ENCODE peak calls at places on chromosome 2, in four cellular contexts. One of them, this sample, is unnamed.

GRCh38 chr2:216696751-216697560 is 1.6 kb upstream of the IGFBP5 start:
- DNase-seq in gastrocnemius medialis: no peak
- DNase-seq in esophagus squamous epithelium: no peak
- DNase-seq in stimulated activated CD4-positive, alpha-beta T cell treated with anti-CD3 and anti-CD28 coated beads, Interleukin-15, amount 100 ng/mL, for 1 hour: no peak
- DNase-seq in this sample: no peak

GRCh38 chr2:42102606-42103450 is 55.0 kb downstream of the PKDCC start:
- DNase-seq in stimulated activated CD4-positive, alpha-beta T cell treated with anti-CD3 and anti-CD28 coated beads, Interleukin-15, amount 100 ng/mL, for 1 hour: peak
- DNase-seq in gastrocnemius medialis: no peak
- DNase-seq in esophagus squamous epithelium: peak
- DNase-seq in this sample: peak

GRCh38 chr2:138503087-138503442 is 1.5 kb downstream of the SPOPL start:
- DNase-seq in esophagus squamous epithelium: no peak
- DNase-seq in gastrocnemius medialis: no peak
- DNase-seq in stimulated activated CD4-positive, alpha-beta T cell treated with anti-CD3 and anti-CD28 coated beads, Interleukin-15, amount 100 ng/mL, for 1 hour: no peak
- DNase-seq in this sample: no peak

GRCh38 chr2:57843158-57843557 is 203.4 kb upstream of the VRK2 start:
- DNase-seq in esophagus squamous epithelium: no peak
- DNase-seq in gastrocnemius medialis: no peak
- DNase-seq in stimulated activated CD4-positive, alpha-beta T cell treated with anti-CD3 and anti-CD28 coated beads, Interleukin-15, amount 100 ng/mL, for 1 hour: no peak
- DNase-seq in this sample: no peak

GRCh38 chr2:152694161-152694661 is 23.1 kb downstream of the PRPF40A start:
- DNase-seq in esophagus squamous epithelium: no peak
- DNase-seq in stimulated activated CD4-positive, alpha-beta T cell treated with anti-CD3 and anti-CD28 coated beads, Interleukin-15, amount 100 ng/mL, for 1 hour: no peak
- DNase-seq in gastrocnemius medialis: no peak
- DNase-seq in this sample: no peak

GRCh38 chr2:174040417-174040701 is 75.2 kb upstream of the SP3 start:
- DNase-seq in gastrocnemius medialis: no peak
- DNase-seq in stimulated activated CD4-positive, alpha-beta T cell treated with anti-CD3 and anti-CD28 coated beads, Interleukin-15, amount 100 ng/mL, for 1 hour: no peak
- DNase-seq in esophagus squamous epithelium: no peak
- DNase-seq in this sample: no peak

GRCh38 chr2:28544915-28545589 is 49.2 kb downstream of the PLB1 start:
- DNase-seq in gastrocnemius medialis: no peak
- DNase-seq in stimulated activated CD4-positive, alpha-beta T cell treated with anti-CD3 and anti-CD28 coated beads, Interleukin-15, amount 100 ng/mL, for 1 hour: no peak
- DNase-seq in esophagus squamous epithelium: no peak
- DNase-seq in this sample: no peak

GRCh38 chr2:10331033-10331701 is 28.5 kb downstream of the HPCAL1 start:
- DNase-seq in stimulated activated CD4-positive, alpha-beta T cell treated with anti-CD3 and anti-CD28 coated beads, Interleukin-15, amount 100 ng/mL, for 1 hour: peak
- DNase-seq in esophagus squamous epithelium: no peak
- DNase-seq in gastrocnemius medialis: peak
- DNase-seq in this sample: peak

GRCh38 chr2:20141056-20141762 is 83.7 kb downstream of the SDC1 start:
- DNase-seq in esophagus squamous epithelium: no peak
- DNase-seq in gastrocnemius medialis: peak
- DNase-seq in stimulated activated CD4-positive, alpha-beta T cell treated with anti-CD3 and anti-CD28 coated beads, Interleukin-15, amount 100 ng/mL, for 1 hour: no peak
- DNase-seq in this sample: peak

GRCh38 chr2:62306751-62307468 is 111.0 kb downstream of the B3GNT2 start:
- DNase-seq in stimulated activated CD4-positive, alpha-beta T cell treated with anti-CD3 and anti-CD28 coated beads, Interleukin-15, amount 100 ng/mL, for 1 hour: no peak
- DNase-seq in esophagus squamous epithelium: no peak
- DNase-seq in gastrocnemius medialis: no peak
- DNase-seq in this sample: no peak

GRCh38 chr2:172972005-172972619 is 103.5 kb upstream of the MAP3K20 start:
- DNase-seq in gastrocnemius medialis: no peak
- DNase-seq in esophagus squamous epithelium: no peak
- DNase-seq in stimulated activated CD4-positive, alpha-beta T cell treated with anti-CD3 and anti-CD28 coated beads, Interleukin-15, amount 100 ng/mL, for 1 hour: no peak
- DNase-seq in this sample: no peak